ENCODE peak calls at places on chromosomes 4 and X, in eight cellular contexts. R is endothelial cell of umbilical vein, H is HepG2, B is esophagus muscularis mucosa, J is HL-60, P is GM23338, V is transverse colon, E is K562. U is an unnamed sample.

GRCh38 chrX:82591421-82591820 is 916.7 kb upstream of the POU3F4 start:
- DNase-seq in R (no peak), H (no peak), B (no peak), J (no peak), P (no peak), V (no peak), E (no peak), U (no peak)

GRCh38 chrX:77298296-77298695 is 148.9 kb upstream of the FGF16 start:
- DNase-seq in R (no peak), H (no peak), B (no peak), J (no peak), P (no peak), V (no peak), E (no peak), U (no peak)

GRCh38 chr4:74133786-74134499 is 24.0 kb upstream of the MTHFD2L start:
- DNase-seq in R (peak), H (peak), B (no peak), J (peak), P (peak), V (peak), E (peak), U (peak)

GRCh38 chr4:107939307-107939706 is 8.0 kb downstream of the CYP2U1 start:
- DNase-seq in R (no peak), H (no peak), B (no peak), J (no peak), P (no peak), V (no peak), E (no peak), U (no peak)

GRCh38 chrX:139739138-139739537 is 31.2 kb upstream of the MCF2 start:
- DNase-seq in R (peak), H (no peak), B (no peak), J (no peak), P (no peak), V (no peak), E (no peak), U (no peak)

GRCh38 chrX:93422693-93423092 is 250.7 kb downstream of the NAP1L3 start:
- DNase-seq in R (no peak), H (peak), B (no peak), J (no peak), P (peak), V (no peak), E (peak), U (no peak)

GRCh38 chr4:122542411-122543236 is 78.2 kb downstream of the IL21 start:
- DNase-seq in R (peak), H (no peak), B (no peak), J (no peak), P (no peak), V (no peak), E (no peak), U (no peak)

GRCh38 chr4:14841801-14842748 is 160.2 kb upstream of the CPEB2 start:
- DNase-seq in R (no peak), H (no peak), B (no peak), J (no peak), P (no peak), V (peak), E (no peak), U (no peak)

GRCh38 chr4:145308598-145308997 is 128.2 kb upstream of the OTUD4 start:
- DNase-seq in R (no peak), H (no peak), B (no peak), J (no peak), P (no peak), V (no peak), E (no peak), U (no peak)

GRCh38 chr4:173521474-173522159 is 8.4 kb downstream of the HAND2 start:
- DNase-seq in R (no peak), H (no peak), B (no peak), J (no peak), P (peak), V (no peak), E (no peak), U (peak)

GRCh38 chrX:109155161-109155560 is 326.7 kb downstream of the GUCY2F start:
- DNase-seq in R (no peak), H (no peak), B (no peak), J (no peak), P (no peak), V (no peak), E (no peak), U (no peak)

GRCh38 chr4:181671672-181672071 is 571.5 kb upstream of the TENM3 start:
- DNase-seq in R (no peak), H (no peak), B (no peak), J (no peak), P (no peak), V (no peak), E (no peak), U (no peak)
- TF ChIP-seq CTCF in R (no peak), H (no peak), B (no peak), J (no peak), P (no peak), V (no peak), E (no peak), U (no peak)

DNA sequence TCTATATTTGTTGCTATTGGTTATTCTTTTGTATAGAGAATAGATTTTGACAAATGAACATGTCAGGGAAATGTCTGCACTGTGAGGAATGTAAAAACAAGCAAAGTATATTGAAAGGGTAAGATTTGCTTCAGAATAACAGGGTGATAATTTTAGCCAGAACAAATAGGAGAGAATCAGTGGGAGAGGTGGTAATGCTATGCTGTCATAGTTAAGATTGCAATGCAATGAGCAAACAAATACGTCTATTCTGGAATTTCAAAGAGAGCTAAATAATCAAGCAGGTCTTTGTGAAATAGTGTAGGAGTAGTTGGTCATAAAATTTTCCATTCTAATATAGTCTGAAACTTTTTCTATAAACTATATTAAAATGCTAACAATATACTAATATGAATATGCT is 1478.4 kb downstream of the TECRL start:
- DNase-seq in R (no peak), H (no peak), B (no peak), J (no peak), P (no peak), V (no peak), E (no peak), U (no peak)
- TF ChIP-seq POLR2AphosphoS5 in R (no peak), H (no peak), B (no peak), J (no peak), P (no peak), V (no peak), E (no peak), U (no peak)

GRCh38 chr4:153255233-153255632 is 51.0 kb downstream of the TRIM2 start:
- DNase-seq in R (no peak), H (no peak), B (no peak), J (no peak), P (peak), V (no peak), E (no peak), U (no peak)

GRCh38 chr4:153249199-153250154 is 45.2 kb downstream of the TRIM2 start:
- DNase-seq in R (peak), H (peak), B (no peak), J (peak), P (peak), V (peak), E (peak), U (peak)

GRCh38 chr4:153248641-153249198 is 44.5 kb downstream of the TRIM2 start:
- DNase-seq in R (no peak), H (no peak), B (no peak), J (no peak), P (no peak), V (no peak), E (no peak), U (no peak)

GRCh38 chr4:153247116-153247490 is 42.9 kb downstream of the TRIM2 start:
- DNase-seq in R (no peak), H (no peak), B (no peak), J (no peak), P (no peak), V (no peak), E (no peak), U (no peak)

GRCh38 chr4:153252122-153252521 is 47.9 kb downstream of the TRIM2 start:
- DNase-seq in R (no peak), H (no peak), B (no peak), J (no peak), P (no peak), V (no peak), E (no peak), U (no peak)
- H3K4me3 ChIP-seq in R (no peak), H (no peak), B (no peak), J (no peak), P (no peak), V (no peak), E (no peak), U (no peak)

GRCh38 chrX:97740044-97740443 is 856.3 kb downstream of the RPA4 start:
- DNase-seq in R (peak), H (no peak), B (no peak), J (no peak), P (no peak), V (no peak), E (no peak), U (no peak)

GRCh38 chrX:97740886-97741285 is 857.2 kb downstream of the RPA4 start:
- DNase-seq in R (no peak), H (no peak), B (no peak), J (no peak), P (no peak), V (no peak), E (no peak), U (no peak)

GRCh38 chrX:97747346-97747745 is 863.6 kb downstream of the RPA4 start:
- DNase-seq in R (no peak), H (no peak), B (no peak), J (no peak), P (no peak), V (no peak), E (no peak), U (no peak)

DNA sequence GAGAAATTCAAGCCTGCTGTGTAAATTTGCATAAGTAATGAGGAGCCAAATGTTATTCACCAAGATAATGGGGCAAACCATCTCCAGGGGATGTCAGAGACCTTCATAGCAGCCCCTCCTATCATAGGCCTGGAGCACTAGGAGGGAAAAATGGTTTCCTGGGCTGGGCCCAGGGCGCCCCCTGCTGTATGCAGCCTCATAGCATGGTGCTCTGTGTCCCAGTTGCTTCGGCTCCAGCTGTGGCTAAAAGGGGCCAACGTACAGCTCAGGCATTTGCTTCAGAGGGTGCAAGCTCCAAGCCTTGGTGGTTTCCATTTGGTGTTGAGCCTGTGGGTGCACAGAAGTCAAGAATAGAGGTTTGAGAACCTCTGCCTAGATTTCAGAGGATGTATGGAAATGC is 859.3 kb downstream of the RPA4 start:
- DNase-seq in R (no peak), H (no peak), B (no peak), J (no peak), P (peak), V (peak), E (peak), U (no peak)
- TF ChIP-seq CTCF in R (peak), H (peak), B (no peak), J (no peak), P (peak), V (no peak), E (no peak), U (no peak)

U was measured in sigmoid colon.